ENCODE peak calls at places on chromosomes 13 and 19, in seven cellular contexts. U, I, E, F, D, N and V are unnamed samples.

GRCh38 chr19:8569066-8569761 is 8.0 kb downstream of the MYO1F start:
- DNase-seq in U (peak), E (peak), D (peak), F (peak), N (peak), I (peak), V (no peak)

GRCh38 chr19:29724102-29724641 is 9.1 kb upstream of the C19orf12 start:
- DNase-seq in F (no peak), N (peak), U (no peak), I (no peak), D (no peak), E (no peak), V (no peak)

GRCh38 chr13:23433171-23434153 is at the start of gene SACS:
- DNase-seq in F (no peak), I (no peak), N (peak), D (no peak), E (no peak), U (no peak), V (peak)

GRCh38 chr19:19751846-19752245 is 18.9 kb upstream of the ZNF14 start:
- DNase-seq in N (no peak), U (no peak), E (no peak), F (no peak), I (no peak), D (no peak), V (peak)

GRCh38 chr19:45363861-45364459 is 6.4 kb downstream of the ERCC2 start:
- DNase-seq in I (no peak), F (no peak), N (no peak), E (no peak), U (no peak), D (no peak), V (no peak)

GRCh38 chr19:45507864-45508680 is 793 bp downstream of the VASP start:
- DNase-seq in F (no peak), I (no peak), N (no peak), D (no peak), U (no peak), E (no peak), V (no peak)

GRCh38 chr19:51690359-51691121 is 2.6 kb upstream of the SPACA6 start:
- DNase-seq in U (no peak), E (peak), F (peak), D (peak), I (peak), N (peak), V (peak)

GRCh38 chr19:50739132-50739746 is 16.1 kb downstream of the CLEC11A start:
- DNase-seq in E (no peak), I (no peak), N (no peak), F (no peak), D (no peak), U (no peak), V (no peak)

GRCh38 chr19:36605839-36606478 is 846 bp downstream of the ZNF382 start:
- DNase-seq in U (no peak), N (no peak), I (no peak), D (no peak), E (no peak), F (no peak), V (no peak)

GRCh38 chr13:113216165-113217056 is 7.0 kb downstream of the CUL4A start:
- DNase-seq in D (peak), F (peak), N (peak), U (no peak), E (no peak), I (no peak), V (no peak)

GRCh38 chr19:31263317-31263716 is 85.9 kb downstream of the TSHZ3 start:
- DNase-seq in E (no peak), N (no peak), U (peak), I (no peak), D (no peak), F (no peak), V (no peak)

GRCh38 chr13:24112791-24113190 is 47.7 kb upstream of the SPATA13 start:
- DNase-seq in U (no peak), D (no peak), E (no peak), I (no peak), F (no peak), N (no peak), V (no peak)

GRCh38 chr13:104143760-104144406 is 1077.7 kb upstream of the SLC10A2 start:
- DNase-seq in N (no peak), D (no peak), E (no peak), F (no peak), U (no peak), I (no peak), V (no peak)

GRCh38 chr19:1977116-1977515 is 36.1 kb downstream of the CSNK1G2 start:
- DNase-seq in E (no peak), U (no peak), F (no peak), I (no peak), N (no peak), D (no peak), V (no peak)

GRCh38 chr19:47573076-47574026 is at the start of gene ZNF541:
- DNase-seq in I (peak), D (peak), E (no peak), F (peak), N (peak), U (peak), V (no peak)

GRCh38 chr13:92224052-92224821 is 825.8 kb downstream of the GPC5 start:
- DNase-seq in N (peak), D (no peak), I (peak), U (no peak), F (no peak), E (peak), V (no peak)

GRCh38 chr19:8517551-8518442 is 3.8 kb upstream of the ZNF414 start:
- DNase-seq in F (no peak), I (peak), E (no peak), D (no peak), U (no peak), N (peak), V (no peak)

GRCh38 chr13:98173431-98173921 is 3.6 kb downstream of the RNF113B start:
- DNase-seq in U (peak), D (no peak), I (peak), N (peak), E (peak), F (no peak), V (no peak)

GRCh38 chr19:33055718-33056117 is 9.0 kb downstream of the RHPN2 start:
- DNase-seq in E (no peak), I (no peak), F (no peak), N (no peak), U (no peak), D (no peak), V (no peak)

GRCh38 chr13:61777902-61778301 is 362.3 kb upstream of the PCDH20 start:
- DNase-seq in D (no peak), U (no peak), I (no peak), N (no peak), E (no peak), F (no peak), V (no peak)

GRCh38 chr19:31334101-31334848 is 15.0 kb downstream of the TSHZ3 start:
- DNase-seq in E (no peak), N (no peak), F (no peak), I (no peak), D (no peak), U (no peak), V (no peak)

GRCh38 chr19:7778081-7778480 is 15.0 kb downstream of the CLEC4M start:
- DNase-seq in N (no peak), D (no peak), E (no peak), I (no peak), F (no peak), U (no peak), V (no peak)

GRCh38 chr13:24502567-24503375 is 9.8 kb downstream of the PARP4 start:
- DNase-seq in U (no peak), F (no peak), D (peak), I (no peak), N (peak), E (no peak), V (no peak)

GRCh38 chr19:36528921-36529518 is 949 bp upstream of the ZNF260 start:
- DNase-seq in F (no peak), I (no peak), E (no peak), N (no peak), U (no peak), D (no peak), V (no peak)

GRCh38 chr19:12052057-12052570 is 647 bp downstream of the ZNF878 start:
- DNase-seq in D (no peak), U (no peak), F (no peak), E (no peak), I (no peak), N (no peak), V (no peak)

GRCh38 chr19:31280266-31281006 is 68.8 kb downstream of the TSHZ3 start:
- DNase-seq in F (no peak), I (no peak), E (no peak), U (no peak), D (no peak), N (no peak), V (no peak)

GRCh38 chr13:79445968-79446645 is 34.8 kb upstream of the NDFIP2 start:
- DNase-seq in I (no peak), D (no peak), U (no peak), N (no peak), E (no peak), F (no peak), V (no peak)

GRCh38 chr13:93290503-93290902 is 63.9 kb downstream of the GPC6 start:
- DNase-seq in U (no peak), F (no peak), N (peak), E (no peak), I (no peak), D (no peak), V (no peak)

GRCh38 chr13:51643882-51644281 is 59.6 kb downstream of the WDFY2 start:
- DNase-seq in D (no peak), I (no peak), U (no peak), F (no peak), E (peak), N (peak), V (no peak)

DNA sequence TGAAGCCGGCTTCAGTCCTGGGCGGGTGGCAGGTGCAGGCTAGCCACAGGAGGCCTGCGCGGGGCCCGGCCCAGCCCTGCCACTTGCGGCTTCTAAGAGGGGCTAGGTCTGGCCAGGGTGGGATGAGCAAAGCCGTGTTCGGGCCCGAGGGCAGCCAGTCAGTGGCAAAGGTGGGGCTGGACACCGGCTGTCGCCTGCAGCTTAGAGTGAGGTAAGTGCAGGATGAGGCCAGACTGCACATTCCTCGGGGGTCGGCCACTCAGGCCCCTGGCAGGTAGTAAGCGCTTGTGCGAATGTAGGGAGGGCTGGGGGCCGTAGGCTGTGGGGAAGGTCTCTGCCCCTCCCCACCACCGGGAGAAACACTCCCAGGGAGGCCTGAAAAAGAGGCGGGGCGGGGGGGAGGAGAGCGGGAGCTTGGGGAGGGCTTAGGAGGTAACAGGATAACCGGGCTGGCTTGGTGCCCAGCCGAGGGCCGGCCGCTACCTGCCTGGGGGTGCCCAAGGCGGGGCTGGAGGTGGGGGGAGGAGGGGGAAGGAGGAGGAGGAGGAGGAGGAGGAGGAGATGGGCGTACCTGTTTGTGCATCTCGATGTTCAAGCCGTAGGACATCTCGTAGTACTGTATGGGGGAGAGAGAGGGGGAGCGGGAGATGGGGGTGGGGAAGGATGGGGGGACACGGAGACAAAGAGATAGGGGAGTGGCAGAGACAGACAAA is 6.4 kb downstream of the TLE5 start:
- DNase-seq in N (no peak), I (no peak), U (peak), D (no peak), F (peak), E (no peak), V (no peak)
- H3K27ac ChIP-seq in N (no peak), I (no peak), U (no peak), D (peak), F (peak), E (peak), V (peak)

DNA sequence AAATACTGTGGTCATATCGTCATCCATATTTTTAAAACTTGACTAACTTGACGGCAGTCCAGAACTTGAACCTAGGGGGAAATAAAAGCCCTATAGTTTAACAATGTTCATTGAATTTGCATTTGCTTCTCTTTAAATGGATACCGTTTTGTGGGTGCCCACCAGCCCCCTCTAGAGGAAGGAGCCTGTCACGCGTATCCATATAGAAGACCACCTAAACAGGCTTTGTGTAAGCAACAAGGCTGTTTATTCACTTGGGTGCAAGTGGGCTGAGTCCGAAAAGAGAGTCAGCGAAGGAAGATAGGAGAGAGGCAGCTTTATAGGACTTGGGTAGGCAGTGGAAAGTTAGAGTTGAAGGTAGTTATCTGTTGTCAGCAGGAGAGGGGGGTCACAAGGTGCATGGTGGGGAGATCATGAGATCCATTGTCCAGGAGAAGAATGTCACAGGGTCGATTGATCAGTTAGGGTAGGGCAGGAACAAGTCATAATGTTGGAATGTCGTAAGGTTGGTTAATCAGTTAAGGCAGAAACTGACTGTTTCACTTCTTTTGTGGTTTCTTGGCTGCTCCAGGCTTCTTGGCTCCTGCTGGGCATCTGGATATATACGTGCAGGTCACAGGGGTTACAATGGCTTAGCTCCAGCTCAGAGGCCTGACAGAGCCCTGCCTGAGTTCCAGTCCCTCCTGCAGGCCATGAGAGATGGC is 42.5 kb upstream of the ANKRD10 start:
- DNase-seq in N (peak), E (no peak), D (no peak), U (no peak), F (no peak), I (no peak), V (no peak)
- TF ChIP-seq CTCF in N (no peak), E (peak), D (peak), U (no peak), F (no peak), I (no peak), V (no peak)

GRCh38 chr19:17341845-17342244 is 4.5 kb downstream of the GTPBP3 start:
- DNase-seq in D (no peak), N (no peak), E (no peak), F (no peak), U (no peak), I (no peak), V (no peak)

GRCh38 chr19:17339088-17339741 is 1.9 kb downstream of the GTPBP3 start:
- DNase-seq in U (no peak), E (no peak), I (no peak), D (no peak), N (no peak), F (no peak), V (no peak)

GRCh38 chr19:17340302-17340870 is 3.0 kb downstream of the GTPBP3 start:
- DNase-seq in E (no peak), N (no peak), U (peak), I (no peak), F (no peak), D (no peak), V (no peak)

GRCh38 chr19:17340871-17341357 is 3.6 kb downstream of the GTPBP3 start:
- DNase-seq in E (no peak), U (peak), N (no peak), D (no peak), F (no peak), I (no peak), V (no peak)

GRCh38 chr19:17341386-17341785 is 4.0 kb downstream of the GTPBP3 start:
- DNase-seq in I (no peak), E (no peak), F (no peak), D (no peak), U (no peak), N (no peak), V (no peak)
- H3K27ac ChIP-seq in I (no peak), E (no peak), F (no peak), D (no peak), U (peak), N (no peak), V (no peak)

GRCh38 chr19:5225486-5226345 is 114.9 kb downstream of the PTPRS start:
- DNase-seq in N (no peak), U (no peak), E (no peak), I (no peak), F (no peak), D (no peak), V (no peak)
- TF ChIP-seq CTCF in N (peak), U (peak), E (peak), I (peak), F (no peak), D (peak), V (peak)

DNA sequence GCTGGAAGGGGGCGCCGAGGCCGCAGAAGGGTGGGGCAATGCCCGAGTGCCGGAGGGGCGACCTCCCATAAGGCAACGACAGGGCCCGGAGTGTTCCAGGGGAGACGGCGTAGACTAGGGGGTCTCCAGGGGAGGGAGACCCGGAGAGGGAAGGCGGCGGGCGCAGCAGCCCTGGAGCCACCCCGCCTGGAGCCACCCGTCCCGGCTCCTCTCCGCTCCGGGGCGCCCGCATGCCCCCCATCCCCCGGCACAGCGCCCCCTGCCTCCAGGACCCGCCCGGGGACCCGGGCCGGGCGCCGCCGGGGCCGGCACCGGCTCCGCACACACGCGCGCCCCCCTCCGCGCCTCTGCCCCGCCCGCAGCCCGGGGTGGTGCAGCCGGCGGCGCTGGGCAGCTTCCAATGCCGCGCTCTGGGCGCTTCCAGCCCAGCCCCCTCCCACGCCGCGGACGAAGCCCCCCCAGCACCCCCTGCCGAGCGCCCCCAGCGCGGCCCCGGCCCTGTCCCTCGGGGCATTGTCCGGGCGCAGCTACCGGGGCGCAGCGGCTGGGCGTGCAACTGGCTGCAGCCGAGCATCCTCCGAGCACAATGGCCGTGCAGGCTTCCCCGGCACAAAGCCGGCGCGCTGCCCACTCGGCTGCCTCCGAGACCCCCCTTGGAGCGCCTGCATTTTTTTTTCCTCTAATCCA is 519 bp downstream of the PTPRS start:
- DNase-seq in E (no peak), N (no peak), D (no peak), F (no peak), U (no peak), I (no peak), V (no peak)
- H3K27ac ChIP-seq in E (peak), N (no peak), D (no peak), F (no peak), U (no peak), I (no peak), V (peak)